ENCODE peak calls at places on chromosomes 5 and 9, in seven cellular contexts. H is HepG2, R is GM12891, J is SK-N-SH, A is H1, O is GM12878, V is K562. N is an unnamed sample.

GRCh38 chr9:93143830-93144530 is 9.9 kb upstream of the NINJ1 start:
- DNase-seq in H (no peak), R (no peak), J (peak), A (no peak), O (no peak), V (no peak), N (no peak)

GRCh38 chr9:91522496-91522895 is 98.9 kb upstream of the NFIL3 start:
- DNase-seq in H (no peak), R (no peak), J (no peak), A (no peak), O (no peak), V (no peak), N (no peak)

GRCh38 chr5:119473241-119473640 is 20.9 kb downstream of the HSD17B4 start:
- DNase-seq in H (no peak), R (no peak), J (no peak), A (no peak), O (no peak), V (no peak), N (no peak)

GRCh38 chr5:116454417-116454927 is 120.2 kb downstream of the SEMA6A start:
- DNase-seq in H (no peak), R (peak), J (peak), A (no peak), O (peak), V (peak), N (peak)

GRCh38 chr9:36877239-36877638 is 156.8 kb downstream of the PAX5 start:
- DNase-seq in H (no peak), R (no peak), J (no peak), A (no peak), O (peak), V (no peak), N (no peak)

GRCh38 chr5:138639326-138639725 is 64.1 kb upstream of the HSPA9 start:
- DNase-seq in H (no peak), R (no peak), J (no peak), A (no peak), O (no peak), V (no peak), N (no peak)

GRCh38 chr5:56979968-56980367 is 28.0 kb upstream of the MIER3 start:
- DNase-seq in H (peak), R (no peak), J (no peak), A (no peak), O (no peak), V (no peak), N (no peak)

GRCh38 chr5:172102913-172103629 is 85.0 kb downstream of the STK10 start:
- DNase-seq in H (no peak), R (no peak), J (no peak), A (no peak), O (no peak), V (peak), N (no peak)

GRCh38 chr5:56344594-56344993 is 111.5 kb upstream of the ANKRD55 start:
- DNase-seq in H (no peak), R (no peak), J (no peak), A (no peak), O (no peak), V (no peak), N (no peak)

GRCh38 chr5:38157024-38157423 is 101.3 kb upstream of the EGFLAM start:
- DNase-seq in H (no peak), R (no peak), J (no peak), A (no peak), O (no peak), V (no peak), N (no peak)

GRCh38 chr5:150575745-150576448 is 64.6 kb upstream of the SYNPO start:
- DNase-seq in H (no peak), R (no peak), J (no peak), A (no peak), O (no peak), V (no peak), N (no peak)

GRCh38 chr5:149383399-149383798 is 4.3 kb upstream of the IL17B start:
- DNase-seq in H (no peak), R (no peak), J (no peak), A (no peak), O (no peak), V (no peak), N (no peak)

GRCh38 chr5:136424835-136425694 is 59.7 kb upstream of the TRPC7 start:
- DNase-seq in H (peak), R (peak), J (peak), A (peak), O (no peak), V (peak), N (peak)

GRCh38 chr5:150541397-150541675 is 33.4 kb downstream of the NDST1 start:
- DNase-seq in H (no peak), R (no peak), J (no peak), A (no peak), O (no peak), V (no peak), N (no peak)

GRCh38 chr9:90169490-90169889 is 473.1 kb downstream of the DIRAS2 start:
- DNase-seq in H (peak), R (no peak), J (no peak), A (no peak), O (no peak), V (no peak), N (no peak)

GRCh38 chr5:133904641-133905040 is 63.8 kb downstream of the C5orf15 start:
- DNase-seq in H (no peak), R (no peak), J (no peak), A (no peak), O (no peak), V (no peak), N (no peak)

DNA sequence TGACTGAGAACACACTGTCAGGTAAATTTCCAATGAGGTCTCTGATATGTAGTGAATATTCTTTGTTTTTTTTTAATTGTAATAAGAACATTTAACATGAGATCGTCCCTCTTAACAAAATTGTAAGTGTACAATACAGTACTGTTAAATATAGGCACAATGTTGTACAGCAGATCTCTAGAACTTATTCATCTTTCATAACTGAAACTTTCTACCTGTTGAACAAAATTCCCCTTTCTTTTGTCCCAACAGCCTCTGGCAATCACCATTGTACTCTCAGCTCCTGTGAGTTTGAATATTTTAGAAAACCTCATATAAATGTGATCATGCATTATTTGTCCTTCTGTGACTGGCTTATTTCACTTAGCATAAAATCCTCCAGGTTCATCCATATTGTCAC is 10.6 kb upstream of the PRLR start:
- DNase-seq in H (no peak), R (no peak), J (no peak), A (no peak), O (no peak), V (no peak), N (no peak)
- TF ChIP-seq TAF1 in H (no peak), R (no peak), J (no peak), A (no peak), O (no peak), V (no peak), N (no peak)

GRCh38 chr9:127763918-127764384 is 14.5 kb downstream of the SH2D3C start:
- DNase-seq in H (peak), R (no peak), J (no peak), A (peak), O (no peak), V (peak), N (no peak)
- TF ChIP-seq POLR2AphosphoS5 in H (no peak), R (no peak), J (no peak), A (no peak), O (no peak), V (no peak), N (no peak)

GRCh38 chr5:124697482-124697881 is 49.0 kb downstream of the ZNF608 start:
- DNase-seq in H (no peak), R (no peak), J (no peak), A (no peak), O (no peak), V (no peak), N (no peak)

GRCh38 chr5:124696898-124697297 is 49.5 kb downstream of the ZNF608 start:
- DNase-seq in H (no peak), R (no peak), J (no peak), A (no peak), O (no peak), V (no peak), N (no peak)

GRCh38 chr5:124692950-124693349 is 53.5 kb downstream of the ZNF608 start:
- DNase-seq in H (no peak), R (no peak), J (no peak), A (no peak), O (no peak), V (no peak), N (no peak)

GRCh38 chr5:124689653-124690052 is 56.8 kb downstream of the ZNF608 start:
- DNase-seq in H (no peak), R (no peak), J (no peak), A (no peak), O (no peak), V (no peak), N (no peak)

DNA sequence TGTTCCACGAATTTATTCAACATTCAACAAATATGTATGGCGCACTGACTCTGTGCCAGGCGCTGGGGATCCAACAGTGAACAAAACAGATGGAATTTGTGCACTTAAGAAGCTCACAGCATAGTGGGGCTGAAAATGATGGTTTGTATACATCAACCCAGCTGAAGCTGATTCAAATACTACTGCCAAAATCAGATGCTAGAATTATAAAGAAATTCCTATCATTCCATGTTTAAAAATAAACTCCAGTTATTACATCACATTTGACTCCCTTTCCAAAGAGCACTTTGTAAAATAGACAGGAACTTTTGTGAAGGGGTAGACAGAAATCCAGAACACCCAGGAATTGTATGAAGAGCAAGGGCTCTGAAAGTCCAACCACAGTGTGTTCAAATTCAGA is 54.1 kb downstream of the ZNF608 start:
- DNase-seq in H (no peak), R (no peak), J (no peak), A (no peak), O (no peak), V (no peak), N (no peak)
- TF ChIP-seq TAF1 in H (no peak), R (no peak), J (no peak), A (no peak), O (no peak), V (no peak), N (no peak)

DNA sequence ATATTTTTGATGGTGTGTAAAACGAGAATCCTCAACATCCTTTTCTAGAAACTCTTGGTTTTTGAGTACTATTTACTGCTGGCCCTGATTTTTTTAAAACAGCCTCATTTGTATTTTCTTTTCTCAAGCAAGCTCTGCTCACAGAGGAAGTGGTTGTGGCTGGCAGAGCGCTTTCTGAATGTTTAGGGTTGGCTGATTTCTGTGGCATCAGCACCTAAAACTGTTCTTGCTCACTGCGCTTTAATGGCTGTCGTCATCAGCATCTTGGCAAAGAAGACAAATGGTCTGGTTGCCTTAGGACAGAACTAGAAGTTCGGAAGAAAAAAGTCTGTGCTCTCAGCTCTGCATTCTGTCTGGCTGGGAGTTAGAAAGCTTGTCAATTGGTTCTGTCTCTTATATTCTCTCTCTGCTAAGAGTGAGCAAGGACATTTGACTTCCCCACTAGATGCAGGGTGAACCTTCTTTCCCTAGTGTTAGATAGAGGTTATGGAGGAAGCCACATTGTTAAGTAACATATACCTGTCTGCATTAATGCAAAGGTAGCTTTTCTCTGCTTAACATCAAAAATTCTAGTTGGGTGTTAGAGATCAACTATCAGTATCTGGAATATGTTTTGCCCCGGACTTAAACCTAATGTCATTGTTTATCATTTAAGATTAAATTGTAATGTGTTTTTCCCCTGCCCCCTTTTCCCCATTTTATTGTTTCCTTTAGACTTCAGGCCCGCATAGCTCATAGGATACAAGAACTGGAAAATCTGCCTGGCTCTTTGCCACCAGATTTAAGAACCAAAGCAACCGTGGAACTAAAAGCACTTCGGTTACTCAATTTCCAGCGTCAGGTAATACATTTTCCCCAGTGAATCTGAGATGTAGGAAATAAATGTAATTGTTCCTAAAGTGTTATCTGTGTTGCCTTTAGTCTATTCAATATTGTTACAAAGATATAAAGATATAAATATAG is 39.0 kb downstream of the SMARCA2 start:
- DNase-seq in H (no peak), R (peak), J (no peak), A (no peak), O (peak), V (no peak), N (peak)
- TF ChIP-seq POLR2AphosphoS5 in H (no peak), R (peak), J (no peak), A (no peak), O (peak), V (no peak), N (peak)

DNA sequence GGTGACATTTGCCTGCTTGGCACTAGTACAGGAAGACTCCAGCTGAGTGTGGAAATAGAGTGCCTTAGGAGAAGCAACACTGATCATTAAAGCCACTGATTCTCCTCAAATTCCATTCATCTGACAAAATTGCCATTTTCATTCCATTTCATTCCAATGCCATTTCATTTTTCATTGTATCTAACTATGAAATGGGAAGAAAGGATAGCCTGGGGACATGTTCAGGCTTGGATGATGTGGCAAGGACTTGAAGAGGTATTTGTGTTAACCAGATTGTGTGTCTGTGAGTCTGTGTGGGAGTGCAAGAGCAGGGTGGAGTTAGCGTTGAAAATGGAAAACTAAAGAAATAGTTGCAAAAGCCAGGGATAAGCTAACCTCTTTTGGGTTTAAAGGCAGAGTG is 5.7 kb downstream of the FOXB2 start:
- DNase-seq in H (no peak), R (no peak), J (no peak), A (no peak), O (no peak), V (no peak), N (no peak)
- TF ChIP-seq TAF1 in H (no peak), R (no peak), J (no peak), A (no peak), O (no peak), V (no peak), N (no peak)

GRCh38 chr5:54553659-54554207 is 36.2 kb downstream of the SNX18 start:
- DNase-seq in H (no peak), R (no peak), J (no peak), A (no peak), O (no peak), V (no peak), N (no peak)

GRCh38 chr5:54551906-54552305 is 34.3 kb downstream of the SNX18 start:
- DNase-seq in H (no peak), R (no peak), J (no peak), A (no peak), O (no peak), V (no peak), N (no peak)

GRCh38 chr5:54551292-54551691 is 33.7 kb downstream of the SNX18 start:
- DNase-seq in H (peak), R (no peak), J (no peak), A (no peak), O (no peak), V (no peak), N (no peak)

GRCh38 chr5:54556136-54556535 is 38.6 kb downstream of the SNX18 start:
- DNase-seq in H (no peak), R (no peak), J (no peak), A (no peak), O (no peak), V (no peak), N (no peak)

DNA sequence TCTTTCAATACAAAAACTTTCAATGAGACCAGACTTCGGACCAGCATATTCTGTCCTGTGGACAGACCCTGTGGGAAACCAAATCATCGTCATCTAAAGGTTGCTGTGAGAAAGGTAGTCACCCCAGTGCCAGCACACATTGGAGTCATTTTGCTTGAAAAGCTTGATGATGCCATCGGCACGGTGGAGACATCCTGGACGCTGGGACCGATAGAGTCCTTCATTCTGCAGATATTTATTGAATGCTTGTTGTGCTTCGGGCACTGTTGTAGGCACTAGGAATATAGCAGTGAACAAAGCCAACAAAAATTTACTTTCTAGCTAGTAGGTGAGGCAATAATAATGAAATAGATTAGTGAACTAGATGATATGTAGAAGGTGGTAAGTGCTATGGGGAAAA is 34.9 kb downstream of the SNX18 start:
- DNase-seq in H (no peak), R (no peak), J (no peak), A (no peak), O (no peak), V (no peak), N (no peak)
- TF ChIP-seq POLR2AphosphoS5 in H (no peak), R (no peak), J (no peak), A (no peak), O (no peak), V (no peak), N (no peak)

DNA sequence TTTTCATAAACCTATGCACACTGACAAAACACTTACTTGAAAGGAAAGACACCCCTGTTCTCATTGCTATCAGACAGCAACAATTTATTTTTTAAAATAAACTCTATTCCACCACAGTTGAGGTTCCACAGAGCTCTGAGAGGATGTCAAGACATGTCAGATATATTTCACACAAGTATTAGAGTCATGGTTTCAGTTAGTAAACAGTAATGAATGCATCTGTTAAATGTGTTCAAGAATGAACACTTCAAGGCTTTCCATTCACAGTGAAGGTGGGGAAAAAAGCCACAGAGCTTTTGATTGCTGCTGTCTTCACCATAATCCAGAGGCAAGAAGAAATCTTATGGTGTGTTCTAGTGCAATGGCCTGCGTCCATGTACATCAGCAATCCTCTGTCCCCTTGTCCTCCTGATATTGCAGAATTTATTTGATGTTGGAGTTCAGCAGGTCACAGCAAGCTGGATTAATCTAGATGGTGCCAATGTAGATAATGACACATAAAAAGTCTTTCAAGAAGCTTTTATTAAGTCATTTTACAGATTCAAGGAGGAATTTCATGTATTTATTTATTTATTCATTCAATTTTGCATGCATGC is 146.8 kb downstream of the GHR start:
- DNase-seq in H (no peak), R (no peak), J (no peak), A (no peak), O (no peak), V (no peak), N (no peak)
- TF ChIP-seq TAF1 in H (no peak), R (no peak), J (no peak), A (no peak), O (no peak), V (no peak), N (no peak)

N was measured in GM12892.